ENCODE peak calls at places on chromosomes 3 and 15, in six cellular contexts. Q is sigmoid colon, B is AG04450, W is fibroblast of lung, Z is cardiac muscle cell, V is cardiac fibroblast. M is an unnamed sample.

GRCh38 chr3:172698650-172699049 is 12.2 kb downstream of the NCEH1 start:
- DNase-seq in B (no peak), W (no peak), V (no peak), Z (no peak), Q (no peak), M (peak)

GRCh38 chr3:109257269-109257668 is 59.0 kb downstream of the DPPA2 start:
- DNase-seq in V (peak), W (peak), Q (no peak), Z (no peak), B (peak), M (peak)

GRCh38 chr3:87361956-87362355 is 85.6 kb upstream of the POU1F1 start:
- DNase-seq in B (no peak), W (no peak), V (no peak), Q (no peak), Z (no peak), M (no peak)

GRCh38 chr15:89299896-89300295 is 34.7 kb downstream of the POLG start:
- DNase-seq in W (peak), V (peak), Z (peak), B (peak), Q (no peak), M (peak)

GRCh38 chr15:90742082-90742481 is 24.9 kb downstream of the BLM start:
- DNase-seq in Z (no peak), W (peak), Q (no peak), B (no peak), V (no peak), M (no peak)

GRCh38 chr3:47678446-47679338 is 100.0 kb upstream of the CSPG5 start:
- DNase-seq in Q (no peak), B (no peak), Z (no peak), W (no peak), V (no peak), M (no peak)

GRCh38 chr3:113535898-113536297 is 3.5 kb downstream of the SIDT1 start:
- DNase-seq in Q (no peak), V (no peak), W (no peak), Z (no peak), B (no peak), M (no peak)

GRCh38 chr15:100109486-100110035 is 232.2 kb downstream of the ADAMTS17 start:
- DNase-seq in Z (no peak), V (no peak), W (no peak), Q (peak), B (no peak), M (no peak)

GRCh38 chr15:100516592-100517489 is 11.9 kb downstream of the CERS3 start:
- DNase-seq in Q (peak), W (no peak), B (no peak), Z (no peak), V (no peak), M (no peak)

DNA sequence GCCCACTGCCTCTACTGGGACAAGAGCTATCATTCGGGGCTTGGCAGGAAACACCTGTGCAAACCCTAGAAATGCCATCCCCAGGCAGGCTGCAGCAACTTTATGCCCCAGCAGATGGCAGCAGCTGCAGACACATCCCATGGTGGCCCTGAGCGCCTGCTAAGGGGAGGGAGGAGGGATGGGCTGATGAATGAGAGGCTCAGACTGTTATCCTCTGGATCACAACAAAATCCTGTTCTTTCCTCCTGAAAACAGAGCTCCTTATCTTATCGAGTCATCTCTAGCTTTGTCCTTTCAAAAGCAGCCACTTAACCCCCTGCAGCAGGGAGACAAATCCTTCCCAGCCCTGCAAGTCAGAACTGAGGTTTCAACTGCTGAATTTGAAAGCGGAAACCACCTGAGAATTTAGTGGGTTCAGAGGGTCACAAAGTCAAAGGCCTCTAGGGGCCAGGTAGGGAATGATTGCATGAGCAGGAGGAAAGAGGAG is 90.6 kb upstream of the PROK2 start:
- DNase-seq in W (peak), B (peak), Q (peak), V (peak), Z (peak), M (peak)
- TF ChIP-seq CTCF in W (peak), B (peak), Q (peak), V (peak), Z (peak), M (peak)

DNA sequence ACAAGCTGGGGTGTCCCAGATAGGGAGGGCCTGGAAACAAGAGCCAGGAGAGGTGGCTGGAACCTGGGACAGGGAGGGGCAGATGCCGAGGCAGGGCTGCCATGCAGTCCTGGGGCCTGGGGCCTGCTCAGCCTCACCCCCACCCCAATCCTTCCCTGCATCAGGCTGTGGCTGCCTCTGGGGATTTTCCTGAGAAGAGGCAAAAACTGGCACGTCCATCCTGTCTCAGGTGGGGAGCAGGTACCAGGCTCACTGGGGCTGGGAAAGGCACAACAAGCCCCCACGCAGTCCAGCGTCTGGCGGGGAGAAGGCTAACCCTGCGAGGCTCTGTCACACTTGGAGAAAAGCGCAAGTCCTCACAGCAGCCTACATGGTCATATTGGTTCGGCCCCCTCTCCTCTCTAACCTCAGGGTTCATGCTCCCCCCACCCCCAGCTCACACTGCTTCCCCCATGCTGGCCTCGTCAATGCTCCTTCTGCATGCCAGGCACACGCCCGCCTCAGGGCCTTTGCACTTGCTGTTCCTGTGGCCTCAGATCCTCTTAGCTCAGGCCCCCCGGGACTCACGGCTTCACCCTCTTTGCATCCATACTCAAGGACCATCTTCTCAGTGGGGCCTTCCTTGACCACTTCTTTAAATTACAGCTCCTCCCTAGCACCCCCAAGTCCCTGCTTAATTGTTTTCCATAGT is 53.1 kb downstream of the LINGO1 start:
- DNase-seq in B (no peak), Z (no peak), V (no peak), W (no peak), Q (no peak), M (no peak)
- H3K4me3 ChIP-seq in B (no peak), Z (no peak), V (no peak), W (no peak), Q (no peak), M (no peak)

GRCh38 chr3:141305436-141305835 is 62.9 kb upstream of the ZBTB38 start:
- DNase-seq in B (no peak), Z (no peak), W (peak), Q (no peak), V (peak), M (peak)

GRCh38 chr3:141306276-141306675 is 62.0 kb upstream of the ZBTB38 start:
- DNase-seq in Z (no peak), Q (no peak), V (no peak), B (no peak), W (no peak), M (no peak)

GRCh38 chr3:141303481-141304223 is 64.7 kb upstream of the ZBTB38 start:
- DNase-seq in B (peak), V (peak), Q (no peak), Z (peak), W (peak), M (peak)

GRCh38 chr3:141306922-141307321 is 61.4 kb upstream of the ZBTB38 start:
- DNase-seq in Z (no peak), W (no peak), B (no peak), V (no peak), Q (no peak), M (no peak)

GRCh38 chr3:141302364-141303141 is 65.8 kb upstream of the ZBTB38 start:
- DNase-seq in Q (no peak), V (peak), Z (no peak), B (peak), W (peak), M (peak)
- TF ChIP-seq CTCF in Q (no peak), V (peak), Z (peak), B (peak), W (peak), M (peak)

GRCh38 chr3:51024765-51025681 is 350.3 kb downstream of the DOCK3 start:
- DNase-seq in Z (peak), Q (no peak), B (no peak), V (no peak), W (no peak), M (no peak)
- H3K4me3 ChIP-seq in Z (no peak), Q (no peak), B (no peak), V (no peak), W (no peak), M (no peak)

GRCh38 chr15:49606594-49606993 is 14.0 kb downstream of the FAM227B start:
- DNase-seq in Q (no peak), Z (no peak), V (no peak), B (no peak), W (peak), M (no peak)
- TF ChIP-seq CTCF in Q (no peak), Z (no peak), V (peak), B (peak), W (peak), M (peak)

GRCh38 chr3:194554488-194555098 is 67.8 kb upstream of the ATP13A3 start:
- DNase-seq in Z (peak), Q (no peak), B (no peak), W (no peak), V (peak), M (no peak)

GRCh38 chr3:194560047-194560446 is 73.2 kb downstream of the TMEM44 start:
- DNase-seq in Z (no peak), B (no peak), V (no peak), W (no peak), Q (no peak), M (no peak)

GRCh38 chr3:194555175-194556062 is 68.6 kb upstream of the ATP13A3 start:
- DNase-seq in Z (no peak), B (no peak), Q (no peak), W (no peak), V (no peak), M (no peak)

GRCh38 chr3:194559530-194559929 is 72.7 kb upstream of the ATP13A3 start:
- DNase-seq in Z (no peak), Q (no peak), V (no peak), W (no peak), B (no peak), M (no peak)

GRCh38 chr3:194556086-194557056 is 69.6 kb upstream of the ATP13A3 start:
- DNase-seq in V (peak), Q (no peak), B (no peak), W (no peak), Z (no peak), M (peak)
- H3K4me3 ChIP-seq in V (no peak), Q (no peak), B (no peak), W (no peak), Z (no peak), M (no peak)

GRCh38 chr3:134378384-134378783 is 4.1 kb upstream of the AMOTL2 start:
- DNase-seq in B (no peak), Z (peak), V (peak), W (peak), Q (peak), M (peak)
- TF ChIP-seq CTCF in B (no peak), Z (peak), V (peak), W (peak), Q (peak), M (peak)

GRCh38 chr15:52295421-52295991 is at the start of gene MYO5C:
- DNase-seq in Z (peak), W (no peak), B (no peak), Q (peak), V (peak), M (no peak)
- H3K4me3 ChIP-seq in Z (peak), W (no peak), B (peak), Q (peak), V (peak), M (peak)